ENCODE peak calls at places on chromosomes 13 and 19, in five cellular contexts. One of them, this sample, is unnamed.

GRCh38 chr13:110797230-110797877 is 83.9 kb downstream of the ING1 start:
- DNase-seq in non-pigmented ciliary epithelial cell: no peak
- DNase-seq in stomach: no peak
- DNase-seq in fibroblast of the aortic adventitia: peak; percentile 53
- DNase-seq in cardiac fibroblast: peak; percentile 62
- DNase-seq in this sample: no peak

GRCh38 chr19:38135150-38135998 is 88.6 kb downstream of the DPF1 start:
- DNase-seq in stomach: no peak
- DNase-seq in fibroblast of the aortic adventitia: peak; percentile 46
- DNase-seq in non-pigmented ciliary epithelial cell: no peak
- DNase-seq in cardiac fibroblast: no peak
- DNase-seq in this sample: no peak

GRCh38 chr19:13613447-13613846 is 107.2 kb upstream of the CACNA1A start:
- DNase-seq in non-pigmented ciliary epithelial cell: no peak
- DNase-seq in cardiac fibroblast: no peak
- DNase-seq in fibroblast of the aortic adventitia: no peak
- DNase-seq in stomach: no peak
- DNase-seq in this sample: no peak

GRCh38 chr19:45601115-45601514 is 897 bp downstream of the GPR4 start:
- DNase-seq in fibroblast of the aortic adventitia: no peak
- DNase-seq in cardiac fibroblast: no peak
- DNase-seq in non-pigmented ciliary epithelial cell: no peak
- DNase-seq in stomach: no peak
- DNase-seq in this sample: no peak

GRCh38 chr13:99803141-99803540 is 168.4 kb downstream of the ZIC5 start:
- DNase-seq in stomach: no peak
- DNase-seq in non-pigmented ciliary epithelial cell: no peak
- DNase-seq in fibroblast of the aortic adventitia: no peak
- DNase-seq in cardiac fibroblast: no peak
- DNase-seq in this sample: no peak

GRCh38 chr13:76512676-76513277 is 373.4 kb downstream of the KCTD12 start:
- DNase-seq in stomach: no peak
- DNase-seq in non-pigmented ciliary epithelial cell: peak; percentile 97
- DNase-seq in cardiac fibroblast: peak; percentile 68
- DNase-seq in fibroblast of the aortic adventitia: peak; percentile 95
- DNase-seq in this sample: peak; percentile 96

GRCh38 chr19:11446652-11447301 is 11.3 kb downstream of the PRKCSH start:
- DNase-seq in fibroblast of the aortic adventitia: peak; percentile 17
- DNase-seq in cardiac fibroblast: peak; percentile 43
- DNase-seq in non-pigmented ciliary epithelial cell: no peak
- DNase-seq in stomach: peak; percentile 63
- DNase-seq in this sample: no peak

GRCh38 chr13:40061466-40062450 is 406.3 kb downstream of the COG6 start:
- DNase-seq in fibroblast of the aortic adventitia: no peak
- DNase-seq in stomach: no peak
- DNase-seq in non-pigmented ciliary epithelial cell: no peak
- DNase-seq in cardiac fibroblast: peak; percentile 68
- DNase-seq in this sample: peak; percentile 71

GRCh38 chr19:54133312-54133956 is 4.1 kb upstream of the CNOT3 start:
- DNase-seq in non-pigmented ciliary epithelial cell: no peak
- DNase-seq in cardiac fibroblast: no peak
- DNase-seq in fibroblast of the aortic adventitia: no peak
- DNase-seq in stomach: no peak
- DNase-seq in this sample: peak; percentile 58